ENCODE peak calls at places on chromosomes 5 and 9, in nine cellular contexts. One of them, this sample, is unnamed.
A peak's percentile ranks its signal among the peaks of the same experiment; 100 is the strongest.

GRCh38 chr5:118478852-118479251 is 509.5 kb downstream of the DTWD2 start:
- DNase-seq in activated CD4-positive, CD25-positive, alpha-beta regulatory T cell: no peak
- DNase-seq in kidney epithelial cell: no peak
- DNase-seq in HTR-8/SVneo: no peak
- DNase-seq in NCI-H1105: no peak
- DNase-seq in non-pigmented ciliary epithelial cell: no peak
- DNase-seq in stimulated activated CD4-positive, alpha-beta T cell treated with anti-CD3 and anti-CD28 coated beads, Interleukin-12 subunit alpha, Interleukin-12 subunit beta, amount 100 ng/mL, for 48 hours: no peak
- DNase-seq in GM10248: no peak
- DNase-seq in activated T-cell treated with anti-CD3 and anti-CD28 coated beads, Interleukin-2, amount 50 U/mL, for 1 hour: no peak
- DNase-seq in this sample: no peak

GRCh38 chr5:142012792-142013388 is at the start of gene GNPDA1:
- DNase-seq in activated CD4-positive, CD25-positive, alpha-beta regulatory T cell: peak; percentile 39
- DNase-seq in kidney epithelial cell: peak; percentile 51
- DNase-seq in HTR-8/SVneo: peak; percentile 85
- DNase-seq in NCI-H1105: no peak
- DNase-seq in non-pigmented ciliary epithelial cell: no peak
- DNase-seq in stimulated activated CD4-positive, alpha-beta T cell treated with anti-CD3 and anti-CD28 coated beads, Interleukin-12 subunit alpha, Interleukin-12 subunit beta, amount 100 ng/mL, for 48 hours: peak; percentile 52
- DNase-seq in GM10248: peak; percentile 87
- DNase-seq in activated T-cell treated with anti-CD3 and anti-CD28 coated beads, Interleukin-2, amount 50 U/mL, for 1 hour: peak; percentile 70
- DNase-seq in this sample: peak; percentile 91

GRCh38 chr5:131684051-131684450 is 49.0 kb upstream of the RAPGEF6 start:
- DNase-seq in activated CD4-positive, CD25-positive, alpha-beta regulatory T cell: no peak
- DNase-seq in kidney epithelial cell: no peak
- DNase-seq in HTR-8/SVneo: no peak
- DNase-seq in NCI-H1105: no peak
- DNase-seq in non-pigmented ciliary epithelial cell: no peak
- DNase-seq in stimulated activated CD4-positive, alpha-beta T cell treated with anti-CD3 and anti-CD28 coated beads, Interleukin-12 subunit alpha, Interleukin-12 subunit beta, amount 100 ng/mL, for 48 hours: no peak
- DNase-seq in GM10248: no peak
- DNase-seq in activated T-cell treated with anti-CD3 and anti-CD28 coated beads, Interleukin-2, amount 50 U/mL, for 1 hour: no peak
- DNase-seq in this sample: no peak

GRCh38 chr9:91060520-91061343 is 259.1 kb downstream of the SYK start:
- DNase-seq in activated CD4-positive, CD25-positive, alpha-beta regulatory T cell: no peak
- DNase-seq in kidney epithelial cell: peak; percentile 77
- DNase-seq in HTR-8/SVneo: peak; percentile 62
- DNase-seq in NCI-H1105: peak; percentile 55
- DNase-seq in non-pigmented ciliary epithelial cell: peak; percentile 89
- DNase-seq in stimulated activated CD4-positive, alpha-beta T cell treated with anti-CD3 and anti-CD28 coated beads, Interleukin-12 subunit alpha, Interleukin-12 subunit beta, amount 100 ng/mL, for 48 hours: no peak
- DNase-seq in GM10248: no peak
- DNase-seq in activated T-cell treated with anti-CD3 and anti-CD28 coated beads, Interleukin-2, amount 50 U/mL, for 1 hour: no peak
- DNase-seq in this sample: no peak

GRCh38 chr5:177457239-177458121 is 10.9 kb downstream of the PRR7 start:
- DNase-seq in activated CD4-positive, CD25-positive, alpha-beta regulatory T cell: no peak
- DNase-seq in kidney epithelial cell: peak; percentile 93
- DNase-seq in HTR-8/SVneo: peak; percentile 92
- DNase-seq in NCI-H1105: peak; percentile 87
- DNase-seq in non-pigmented ciliary epithelial cell: peak; percentile 90
- DNase-seq in stimulated activated CD4-positive, alpha-beta T cell treated with anti-CD3 and anti-CD28 coated beads, Interleukin-12 subunit alpha, Interleukin-12 subunit beta, amount 100 ng/mL, for 48 hours: peak; percentile 61
- DNase-seq in GM10248: peak; percentile 92
- DNase-seq in activated T-cell treated with anti-CD3 and anti-CD28 coated beads, Interleukin-2, amount 50 U/mL, for 1 hour: peak; percentile 45
- DNase-seq in this sample: peak; percentile 72

GRCh38 chr5:32230356-32231099 is 56.4 kb upstream of the GOLPH3 start:
- DNase-seq in activated CD4-positive, CD25-positive, alpha-beta regulatory T cell: no peak
- DNase-seq in kidney epithelial cell: no peak
- DNase-seq in HTR-8/SVneo: no peak
- DNase-seq in NCI-H1105: no peak
- DNase-seq in non-pigmented ciliary epithelial cell: no peak
- DNase-seq in stimulated activated CD4-positive, alpha-beta T cell treated with anti-CD3 and anti-CD28 coated beads, Interleukin-12 subunit alpha, Interleukin-12 subunit beta, amount 100 ng/mL, for 48 hours: no peak
- DNase-seq in GM10248: no peak
- DNase-seq in activated T-cell treated with anti-CD3 and anti-CD28 coated beads, Interleukin-2, amount 50 U/mL, for 1 hour: no peak
- DNase-seq in this sample: no peak

GRCh38 chr9:108543251-108543768 is 312.5 kb downstream of the ACTL7B start:
- DNase-seq in activated CD4-positive, CD25-positive, alpha-beta regulatory T cell: no peak
- DNase-seq in kidney epithelial cell: no peak
- DNase-seq in HTR-8/SVneo: no peak
- DNase-seq in NCI-H1105: no peak
- DNase-seq in non-pigmented ciliary epithelial cell: no peak
- DNase-seq in stimulated activated CD4-positive, alpha-beta T cell treated with anti-CD3 and anti-CD28 coated beads, Interleukin-12 subunit alpha, Interleukin-12 subunit beta, amount 100 ng/mL, for 48 hours: no peak
- DNase-seq in GM10248: no peak
- DNase-seq in activated T-cell treated with anti-CD3 and anti-CD28 coated beads, Interleukin-2, amount 50 U/mL, for 1 hour: no peak
- DNase-seq in this sample: no peak

GRCh38 chr9:90000925-90001324 is 396.1 kb downstream of the GADD45G start:
- DNase-seq in activated CD4-positive, CD25-positive, alpha-beta regulatory T cell: no peak
- DNase-seq in kidney epithelial cell: no peak
- DNase-seq in HTR-8/SVneo: no peak
- DNase-seq in NCI-H1105: no peak
- DNase-seq in non-pigmented ciliary epithelial cell: no peak
- DNase-seq in stimulated activated CD4-positive, alpha-beta T cell treated with anti-CD3 and anti-CD28 coated beads, Interleukin-12 subunit alpha, Interleukin-12 subunit beta, amount 100 ng/mL, for 48 hours: no peak
- DNase-seq in GM10248: no peak
- DNase-seq in activated T-cell treated with anti-CD3 and anti-CD28 coated beads, Interleukin-2, amount 50 U/mL, for 1 hour: no peak
- DNase-seq in this sample: no peak

GRCh38 chr5:170651902-170652301 is 131.6 kb upstream of the GABRP start:
- DNase-seq in activated CD4-positive, CD25-positive, alpha-beta regulatory T cell: no peak
- DNase-seq in kidney epithelial cell: no peak
- DNase-seq in HTR-8/SVneo: no peak
- DNase-seq in NCI-H1105: no peak
- DNase-seq in non-pigmented ciliary epithelial cell: no peak
- DNase-seq in stimulated activated CD4-positive, alpha-beta T cell treated with anti-CD3 and anti-CD28 coated beads, Interleukin-12 subunit alpha, Interleukin-12 subunit beta, amount 100 ng/mL, for 48 hours: no peak
- DNase-seq in GM10248: no peak
- DNase-seq in activated T-cell treated with anti-CD3 and anti-CD28 coated beads, Interleukin-2, amount 50 U/mL, for 1 hour: no peak
- DNase-seq in this sample: no peak

GRCh38 chr5:66987126-66987525 is 209.5 kb downstream of the CD180 start:
- DNase-seq in activated CD4-positive, CD25-positive, alpha-beta regulatory T cell: no peak
- DNase-seq in kidney epithelial cell: no peak
- DNase-seq in HTR-8/SVneo: no peak
- DNase-seq in NCI-H1105: no peak
- DNase-seq in non-pigmented ciliary epithelial cell: no peak
- DNase-seq in stimulated activated CD4-positive, alpha-beta T cell treated with anti-CD3 and anti-CD28 coated beads, Interleukin-12 subunit alpha, Interleukin-12 subunit beta, amount 100 ng/mL, for 48 hours: no peak
- DNase-seq in GM10248: no peak
- DNase-seq in activated T-cell treated with anti-CD3 and anti-CD28 coated beads, Interleukin-2, amount 50 U/mL, for 1 hour: no peak
- DNase-seq in this sample: no peak

GRCh38 chr5:15834596-15835245 is 334.7 kb downstream of the FBXL7 start:
- DNase-seq in activated CD4-positive, CD25-positive, alpha-beta regulatory T cell: no peak
- DNase-seq in kidney epithelial cell: no peak
- DNase-seq in HTR-8/SVneo: peak; percentile 29
- DNase-seq in NCI-H1105: no peak
- DNase-seq in non-pigmented ciliary epithelial cell: peak; percentile 64
- DNase-seq in stimulated activated CD4-positive, alpha-beta T cell treated with anti-CD3 and anti-CD28 coated beads, Interleukin-12 subunit alpha, Interleukin-12 subunit beta, amount 100 ng/mL, for 48 hours: no peak
- DNase-seq in GM10248: no peak
- DNase-seq in activated T-cell treated with anti-CD3 and anti-CD28 coated beads, Interleukin-2, amount 50 U/mL, for 1 hour: no peak
- DNase-seq in this sample: no peak

GRCh38 chr5:181160144-181160754 is 12.9 kb downstream of the OR2V2 start:
- DNase-seq in activated CD4-positive, CD25-positive, alpha-beta regulatory T cell: peak; percentile 44
- DNase-seq in kidney epithelial cell: no peak
- DNase-seq in HTR-8/SVneo: peak; percentile 69
- DNase-seq in NCI-H1105: no peak
- DNase-seq in non-pigmented ciliary epithelial cell: no peak
- DNase-seq in stimulated activated CD4-positive, alpha-beta T cell treated with anti-CD3 and anti-CD28 coated beads, Interleukin-12 subunit alpha, Interleukin-12 subunit beta, amount 100 ng/mL, for 48 hours: peak; percentile 69
- DNase-seq in GM10248: peak; percentile 78
- DNase-seq in activated T-cell treated with anti-CD3 and anti-CD28 coated beads, Interleukin-2, amount 50 U/mL, for 1 hour: peak; percentile 77
- DNase-seq in this sample: no peak

GRCh38 chr9:127007638-127008037 is 93.1 kb downstream of the RALGPS1 start:
- DNase-seq in activated CD4-positive, CD25-positive, alpha-beta regulatory T cell: no peak
- DNase-seq in kidney epithelial cell: no peak
- DNase-seq in HTR-8/SVneo: no peak
- DNase-seq in NCI-H1105: no peak
- DNase-seq in non-pigmented ciliary epithelial cell: no peak
- DNase-seq in stimulated activated CD4-positive, alpha-beta T cell treated with anti-CD3 and anti-CD28 coated beads, Interleukin-12 subunit alpha, Interleukin-12 subunit beta, amount 100 ng/mL, for 48 hours: no peak
- DNase-seq in GM10248: no peak
- DNase-seq in activated T-cell treated with anti-CD3 and anti-CD28 coated beads, Interleukin-2, amount 50 U/mL, for 1 hour: no peak
- DNase-seq in this sample: no peak

GRCh38 chr5:111857633-111858032 is 100.6 kb upstream of the NREP start:
- DNase-seq in activated CD4-positive, CD25-positive, alpha-beta regulatory T cell: no peak
- DNase-seq in kidney epithelial cell: no peak
- DNase-seq in HTR-8/SVneo: no peak
- DNase-seq in NCI-H1105: no peak
- DNase-seq in non-pigmented ciliary epithelial cell: no peak
- DNase-seq in stimulated activated CD4-positive, alpha-beta T cell treated with anti-CD3 and anti-CD28 coated beads, Interleukin-12 subunit alpha, Interleukin-12 subunit beta, amount 100 ng/mL, for 48 hours: no peak
- DNase-seq in GM10248: no peak
- DNase-seq in activated T-cell treated with anti-CD3 and anti-CD28 coated beads, Interleukin-2, amount 50 U/mL, for 1 hour: no peak
- DNase-seq in this sample: no peak

GRCh38 chr9:106486685-106487084 is 376.3 kb upstream of the ZNF462 start:
- DNase-seq in activated CD4-positive, CD25-positive, alpha-beta regulatory T cell: no peak
- DNase-seq in kidney epithelial cell: no peak
- DNase-seq in HTR-8/SVneo: no peak
- DNase-seq in NCI-H1105: no peak
- DNase-seq in non-pigmented ciliary epithelial cell: no peak
- DNase-seq in stimulated activated CD4-positive, alpha-beta T cell treated with anti-CD3 and anti-CD28 coated beads, Interleukin-12 subunit alpha, Interleukin-12 subunit beta, amount 100 ng/mL, for 48 hours: no peak
- DNase-seq in GM10248: no peak
- DNase-seq in activated T-cell treated with anti-CD3 and anti-CD28 coated beads, Interleukin-2, amount 50 U/mL, for 1 hour: no peak
- DNase-seq in this sample: no peak

GRCh38 chr5:143341807-143342570 is 61.5 kb downstream of the NR3C1 start:
- DNase-seq in activated CD4-positive, CD25-positive, alpha-beta regulatory T cell: no peak
- DNase-seq in kidney epithelial cell: peak; percentile 7
- DNase-seq in HTR-8/SVneo: no peak
- DNase-seq in NCI-H1105: no peak
- DNase-seq in non-pigmented ciliary epithelial cell: no peak
- DNase-seq in stimulated activated CD4-positive, alpha-beta T cell treated with anti-CD3 and anti-CD28 coated beads, Interleukin-12 subunit alpha, Interleukin-12 subunit beta, amount 100 ng/mL, for 48 hours: peak; percentile 11
- DNase-seq in GM10248: no peak
- DNase-seq in activated T-cell treated with anti-CD3 and anti-CD28 coated beads, Interleukin-2, amount 50 U/mL, for 1 hour: no peak
- DNase-seq in this sample: no peak

GRCh38 chr5:151892393-151892792 is 32.3 kb downstream of the GLRA1 start:
- DNase-seq in activated CD4-positive, CD25-positive, alpha-beta regulatory T cell: no peak
- DNase-seq in kidney epithelial cell: no peak
- DNase-seq in HTR-8/SVneo: no peak
- DNase-seq in NCI-H1105: no peak
- DNase-seq in non-pigmented ciliary epithelial cell: no peak
- DNase-seq in stimulated activated CD4-positive, alpha-beta T cell treated with anti-CD3 and anti-CD28 coated beads, Interleukin-12 subunit alpha, Interleukin-12 subunit beta, amount 100 ng/mL, for 48 hours: no peak
- DNase-seq in GM10248: no peak
- DNase-seq in activated T-cell treated with anti-CD3 and anti-CD28 coated beads, Interleukin-2, amount 50 U/mL, for 1 hour: no peak
- DNase-seq in this sample: no peak

GRCh38 chr5:17429353-17429752 is 68.7 kb upstream of the TAF11L2 start:
- DNase-seq in activated CD4-positive, CD25-positive, alpha-beta regulatory T cell: no peak
- DNase-seq in kidney epithelial cell: no peak
- DNase-seq in HTR-8/SVneo: no peak
- DNase-seq in NCI-H1105: no peak
- DNase-seq in non-pigmented ciliary epithelial cell: no peak
- DNase-seq in stimulated activated CD4-positive, alpha-beta T cell treated with anti-CD3 and anti-CD28 coated beads, Interleukin-12 subunit alpha, Interleukin-12 subunit beta, amount 100 ng/mL, for 48 hours: no peak
- DNase-seq in GM10248: no peak
- DNase-seq in activated T-cell treated with anti-CD3 and anti-CD28 coated beads, Interleukin-2, amount 50 U/mL, for 1 hour: no peak
- DNase-seq in this sample: no peak

GRCh38 chr9:130041648-130042405 is 1.2 kb downstream of the FNBP1 start:
- DNase-seq in activated CD4-positive, CD25-positive, alpha-beta regulatory T cell: no peak
- DNase-seq in kidney epithelial cell: no peak
- DNase-seq in HTR-8/SVneo: no peak
- DNase-seq in NCI-H1105: no peak
- DNase-seq in non-pigmented ciliary epithelial cell: no peak
- DNase-seq in stimulated activated CD4-positive, alpha-beta T cell treated with anti-CD3 and anti-CD28 coated beads, Interleukin-12 subunit alpha, Interleukin-12 subunit beta, amount 100 ng/mL, for 48 hours: no peak
- DNase-seq in GM10248: no peak
- DNase-seq in activated T-cell treated with anti-CD3 and anti-CD28 coated beads, Interleukin-2, amount 50 U/mL, for 1 hour: no peak
- DNase-seq in this sample: no peak

GRCh38 chr5:55600536-55601208 is 65.9 kb upstream of the PLPP1 start:
- DNase-seq in activated CD4-positive, CD25-positive, alpha-beta regulatory T cell: no peak
- DNase-seq in kidney epithelial cell: no peak
- DNase-seq in HTR-8/SVneo: no peak
- DNase-seq in NCI-H1105: no peak
- DNase-seq in non-pigmented ciliary epithelial cell: peak; percentile 55
- DNase-seq in stimulated activated CD4-positive, alpha-beta T cell treated with anti-CD3 and anti-CD28 coated beads, Interleukin-12 subunit alpha, Interleukin-12 subunit beta, amount 100 ng/mL, for 48 hours: no peak
- DNase-seq in GM10248: peak; percentile 24
- DNase-seq in activated T-cell treated with anti-CD3 and anti-CD28 coated beads, Interleukin-2, amount 50 U/mL, for 1 hour: no peak
- DNase-seq in this sample: no peak

GRCh38 chr5:59599729-59600128 is 293.8 kb downstream of the PDE4D start:
- DNase-seq in activated CD4-positive, CD25-positive, alpha-beta regulatory T cell: no peak
- DNase-seq in kidney epithelial cell: no peak
- DNase-seq in HTR-8/SVneo: no peak
- DNase-seq in NCI-H1105: no peak
- DNase-seq in non-pigmented ciliary epithelial cell: no peak
- DNase-seq in stimulated activated CD4-positive, alpha-beta T cell treated with anti-CD3 and anti-CD28 coated beads, Interleukin-12 subunit alpha, Interleukin-12 subunit beta, amount 100 ng/mL, for 48 hours: no peak
- DNase-seq in GM10248: no peak
- DNase-seq in activated T-cell treated with anti-CD3 and anti-CD28 coated beads, Interleukin-2, amount 50 U/mL, for 1 hour: no peak
- DNase-seq in this sample: no peak

GRCh38 chr9:71955300-71955915 is 44.0 kb downstream of the C9orf85 start:
- DNase-seq in activated CD4-positive, CD25-positive, alpha-beta regulatory T cell: no peak
- DNase-seq in kidney epithelial cell: no peak
- DNase-seq in HTR-8/SVneo: no peak
- DNase-seq in NCI-H1105: no peak
- DNase-seq in non-pigmented ciliary epithelial cell: no peak
- DNase-seq in stimulated activated CD4-positive, alpha-beta T cell treated with anti-CD3 and anti-CD28 coated beads, Interleukin-12 subunit alpha, Interleukin-12 subunit beta, amount 100 ng/mL, for 48 hours: no peak
- DNase-seq in GM10248: no peak
- DNase-seq in activated T-cell treated with anti-CD3 and anti-CD28 coated beads, Interleukin-2, amount 50 U/mL, for 1 hour: no peak
- DNase-seq in this sample: no peak

This sample was measured in Peyer's patch.